ENCODE peak calls at places on chromosomes 6 and 20, in six cellular contexts. O is GM13976, T is BE2C, H is pancreas, D is astrocyte of the cerebellum, S is fibroblast of the aortic adventitia. Y is an unnamed sample.

GRCh38 chr20:48709292-48709691 is 118.5 kb downstream of the PREX1 start:
- DNase-seq in O (no peak), T (no peak), H (no peak), D (no peak), S (no peak), Y (no peak)

GRCh38 chr6:110653381-110653780 is 161.9 kb downstream of the CDK19 start:
- DNase-seq in O (no peak), T (no peak), H (no peak), D (no peak), S (no peak), Y (no peak)

GRCh38 chr6:10019851-10020250 is 395.0 kb downstream of the TFAP2A start:
- DNase-seq in O (no peak), T (no peak), H (no peak), D (no peak), S (no peak), Y (no peak)

GRCh38 chr20:47304287-47304686 is 52.2 kb downstream of the ZMYND8 start:
- DNase-seq in O (no peak), T (no peak), H (no peak), D (no peak), S (peak), Y (peak)

GRCh38 chr6:7085911-7086310 is 21.9 kb upstream of the RREB1 start:
- DNase-seq in O (no peak), T (peak), H (no peak), D (no peak), S (no peak), Y (peak)

GRCh38 chr6:125232466-125232865 is 69.3 kb downstream of the HDDC2 start:
- DNase-seq in O (no peak), T (no peak), H (no peak), D (no peak), S (peak), Y (peak)

GRCh38 chr6:89368107-89368506 is 15.6 kb upstream of the UBE2J1 start:
- DNase-seq in O (no peak), T (peak), H (peak), D (no peak), S (peak), Y (peak)

GRCh38 chr6:19836799-19837510 is at the start of gene ID4:
- DNase-seq in O (no peak), T (peak), H (peak), D (peak), S (peak), Y (peak)

GRCh38 chr6:73606428-73606827 is 47.4 kb downstream of the SLC17A5 start:
- DNase-seq in O (no peak), T (no peak), H (no peak), D (no peak), S (no peak), Y (no peak)

GRCh38 chr6:87944541-87944954 is 103.1 kb upstream of the SPACA1 start:
- DNase-seq in O (peak), T (no peak), H (peak), D (peak), S (peak), Y (peak)

GRCh38 chr6:166379800-166380199 is 2.9 kb downstream of the MPC1 start:
- DNase-seq in O (no peak), T (no peak), H (peak), D (no peak), S (no peak), Y (no peak)

GRCh38 chr6:159693894-159694545 is 979 bp upstream of the SOD2 start:
- DNase-seq in O (peak), T (no peak), H (peak), D (no peak), S (no peak), Y (no peak)

GRCh38 chr20:23350855-23351838 is 556 bp downstream of the NXT1 start:
- DNase-seq in O (peak), T (peak), H (peak), D (no peak), S (peak), Y (peak)

GRCh38 chr6:97053643-97054411 is 129.3 kb downstream of the KLHL32 start:
- DNase-seq in O (no peak), T (no peak), H (no peak), D (peak), S (peak), Y (peak)

GRCh38 chr6:24026050-24026449 is 100.0 kb upstream of the NRSN1 start:
- DNase-seq in O (no peak), T (no peak), H (no peak), D (no peak), S (no peak), Y (no peak)

GRCh38 chr6:13680448-13680968 is 31.1 kb downstream of the RANBP9 start:
- DNase-seq in O (no peak), T (no peak), H (no peak), D (no peak), S (no peak), Y (no peak)

GRCh38 chr20:40255368-40255767 is 433.7 kb downstream of the MAFB start:
- DNase-seq in O (no peak), T (no peak), H (no peak), D (peak), S (peak), Y (no peak)

GRCh38 chr6:39453956-39454524 is 131.5 kb upstream of the KCNK16 start:
- DNase-seq in O (no peak), T (no peak), H (no peak), D (no peak), S (no peak), Y (no peak)

GRCh38 chr6:111818539-111819226 is 54.6 kb downstream of the FYN start:
- DNase-seq in O (no peak), T (no peak), H (no peak), D (no peak), S (no peak), Y (peak)

GRCh38 chr20:47956261-47956995 is 171.1 kb upstream of the SULF2 start:
- DNase-seq in O (no peak), T (no peak), H (no peak), D (peak), S (no peak), Y (no peak)

GRCh38 chr6:105179244-105180065 is at the start of gene POPDC3:
- DNase-seq in O (peak), T (peak), H (no peak), D (no peak), S (peak), Y (peak)

GRCh38 chr6:39520943-39521342 is 198.4 kb upstream of the KCNK16 start:
- DNase-seq in O (no peak), T (no peak), H (no peak), D (no peak), S (no peak), Y (no peak)

GRCh38 chr6:35406666-35407065 is 45.5 kb upstream of the FANCE start:
- DNase-seq in O (no peak), T (no peak), H (no peak), D (no peak), S (no peak), Y (no peak)

GRCh38 chr20:34566978-34567884 is 8.7 kb downstream of the MAP1LC3A start:
- DNase-seq in O (no peak), T (no peak), H (no peak), D (no peak), S (no peak), Y (no peak)

GRCh38 chr6:56864171-56864616 is 90.7 kb upstream of the BEND6 start:
- DNase-seq in O (no peak), T (no peak), H (no peak), D (no peak), S (peak), Y (no peak)

GRCh38 chr6:37230104-37230503 is 27.5 kb upstream of the TBC1D22B start:
- DNase-seq in O (no peak), T (no peak), H (no peak), D (no peak), S (no peak), Y (no peak)

GRCh38 chr6:11625302-11625701 is 87.8 kb downstream of the TMEM170B start:
- DNase-seq in O (no peak), T (no peak), H (no peak), D (no peak), S (peak), Y (no peak)

GRCh38 chr6:144353871-144354314 is 68.8 kb downstream of the UTRN start:
- DNase-seq in O (peak), T (no peak), H (no peak), D (no peak), S (no peak), Y (no peak)

GRCh38 chr6:101393291-101394251 is at the start of gene GRIK2:
- DNase-seq in O (peak), T (peak), H (peak), D (no peak), S (no peak), Y (peak)

GRCh38 chr6:92589970-92590369 is 829.4 kb downstream of the EPHA7 start:
- DNase-seq in O (no peak), T (no peak), H (no peak), D (no peak), S (no peak), Y (no peak)

GRCh38 chr6:85676086-85676729 is 33.5 kb upstream of the SYNCRIP start:
- DNase-seq in O (no peak), T (no peak), H (no peak), D (no peak), S (peak), Y (no peak)

GRCh38 chr6:141548969-141549368 is 583.8 kb upstream of the GJE1 start:
- DNase-seq in O (no peak), T (no peak), H (no peak), D (no peak), S (no peak), Y (no peak)

GRCh38 chr6:149065658-149066556 is 251.6 kb upstream of the TAB2 start:
- DNase-seq in O (peak), T (no peak), H (no peak), D (no peak), S (peak), Y (no peak)

GRCh38 chr6:106620931-106621672 is 8.2 kb downstream of the RTN4IP1 start:
- DNase-seq in O (no peak), T (no peak), H (no peak), D (peak), S (peak), Y (peak)

GRCh38 chr6:112204350-112204706 is 50.0 kb downstream of the LAMA4 start:
- DNase-seq in O (no peak), T (no peak), H (no peak), D (no peak), S (no peak), Y (no peak)

GRCh38 chr20:63699466-63700198 is 3.2 kb downstream of the TNFRSF6B start:
- DNase-seq in O (peak), T (peak), H (no peak), D (no peak), S (no peak), Y (no peak)

GRCh38 chr20:2273634-2274302 is 22.0 kb upstream of the TGM3 start:
- DNase-seq in O (no peak), T (no peak), H (no peak), D (no peak), S (no peak), Y (no peak)

GRCh38 chr20:2281563-2281962 is 14.2 kb upstream of the TGM3 start:
- DNase-seq in O (no peak), T (no peak), H (no peak), D (no peak), S (no peak), Y (no peak)

GRCh38 chr20:2279245-2279779 is 16.5 kb upstream of the TGM3 start:
- DNase-seq in O (no peak), T (no peak), H (no peak), D (no peak), S (no peak), Y (no peak)

GRCh38 chr20:2280083-2280482 is 15.7 kb upstream of the TGM3 start:
- DNase-seq in O (no peak), T (no peak), H (no peak), D (no peak), S (no peak), Y (no peak)

DNA sequence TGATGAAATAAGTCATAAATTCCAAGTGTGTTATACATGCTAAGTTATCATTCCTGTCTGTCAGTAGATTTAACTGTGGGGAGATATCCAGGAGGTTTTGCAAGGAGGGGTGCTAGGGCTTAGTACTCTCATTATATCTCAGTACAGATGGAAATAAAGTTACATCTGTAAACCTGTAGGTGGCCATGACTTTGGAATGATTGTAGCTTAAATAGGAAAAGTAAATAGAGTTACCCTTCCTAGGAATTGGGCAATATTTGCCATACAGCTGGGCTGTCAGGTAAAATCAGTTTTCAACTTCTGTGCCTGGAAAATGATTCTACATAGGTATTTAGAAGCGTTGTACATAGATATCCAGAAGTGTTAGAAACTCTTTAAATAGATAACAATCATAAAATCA is 19.8 kb upstream of the TGM3 start:
- DNase-seq in O (no peak), T (no peak), H (no peak), D (no peak), S (no peak), Y (no peak)
- TF ChIP-seq CTCF in O (no peak), T (no peak), H (no peak), D (no peak), S (no peak), Y (peak)

DNA sequence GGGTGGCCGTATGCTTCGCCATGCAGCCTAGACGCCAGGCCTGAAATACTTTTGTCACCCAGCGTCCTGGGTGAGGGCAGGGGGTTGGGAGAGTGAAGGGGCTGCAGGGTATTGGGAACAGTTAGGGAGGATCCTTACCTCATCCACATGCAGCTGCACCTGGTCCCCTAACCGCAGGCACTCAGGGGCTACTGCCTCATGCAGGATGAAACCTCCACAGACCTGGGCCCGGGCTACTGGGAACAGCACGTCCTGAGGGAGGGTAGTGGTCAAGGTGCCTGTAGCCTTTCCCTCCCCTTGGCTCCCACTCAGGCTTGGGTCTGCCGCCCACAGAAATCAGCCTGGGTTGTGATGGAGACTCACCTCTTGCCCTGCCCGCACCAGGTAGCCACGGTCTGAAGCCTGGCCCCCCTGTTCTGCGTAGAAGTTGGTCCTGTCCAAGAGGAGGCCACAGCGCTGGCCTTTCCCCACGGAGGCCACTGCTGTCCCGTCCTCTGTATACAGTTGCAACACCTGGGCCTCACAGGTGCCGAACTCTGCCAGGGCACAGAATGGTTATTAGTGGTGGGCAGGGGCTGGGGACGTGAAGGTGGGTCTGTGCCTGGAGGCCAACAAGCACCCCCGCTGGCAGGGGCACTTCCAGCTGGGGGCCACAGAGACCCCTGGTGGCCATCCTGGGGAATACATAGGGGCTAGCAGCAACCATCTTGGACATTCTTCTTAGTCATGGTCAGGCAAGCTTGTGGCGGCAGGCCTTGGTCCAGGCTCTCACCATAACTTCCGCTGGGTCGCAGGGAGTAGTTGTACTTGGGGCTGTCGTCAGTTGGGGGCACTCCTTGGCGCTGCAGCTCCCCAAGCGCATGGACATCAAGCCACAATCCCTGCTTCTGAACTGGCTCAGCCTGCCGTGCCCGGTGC is 8.6 kb downstream of the AARS2 start:
- DNase-seq in O (peak), T (peak), H (no peak), D (no peak), S (peak), Y (peak)
- TF ChIP-seq CTCF in O (peak), T (peak), H (peak), D (peak), S (peak), Y (peak)

GRCh38 chr6:108127826-108128225 is 38.0 kb upstream of the NR2E1 start:
- DNase-seq in O (no peak), T (no peak), H (peak), D (no peak), S (no peak), Y (peak)

GRCh38 chr6:108134213-108134973 is 31.4 kb upstream of the NR2E1 start:
- DNase-seq in O (no peak), T (no peak), H (no peak), D (no peak), S (no peak), Y (no peak)

GRCh38 chr6:108132863-108133262 is 33.0 kb upstream of the NR2E1 start:
- DNase-seq in O (no peak), T (no peak), H (no peak), D (no peak), S (no peak), Y (no peak)

GRCh38 chr6:108133594-108134179 is 32.1 kb upstream of the NR2E1 start:
- DNase-seq in O (peak), T (peak), H (peak), D (peak), S (peak), Y (peak)
- TF ChIP-seq CTCF in O (no peak), T (peak), H (no peak), D (no peak), S (no peak), Y (peak)

GRCh38 chr6:156590482-156590881 is 186.7 kb upstream of the ARID1B start:
- DNase-seq in O (no peak), T (no peak), H (no peak), D (no peak), S (no peak), Y (no peak)
- TF ChIP-seq CTCF in O (no peak), T (peak), H (no peak), D (peak), S (no peak), Y (no peak)

GRCh38 chr6:27810768-27811298 is 101.4 kb downstream of the OR2B2 start:
- DNase-seq in O (no peak), T (no peak), H (no peak), D (no peak), S (no peak), Y (no peak)

GRCh38 chr6:27809067-27809938 is 102.9 kb downstream of the OR2B2 start:
- DNase-seq in O (no peak), T (no peak), H (no peak), D (no peak), S (no peak), Y (no peak)

GRCh38 chr6:27811383-27811782 is 100.8 kb downstream of the OR2B2 start:
- DNase-seq in O (no peak), T (no peak), H (no peak), D (no peak), S (no peak), Y (no peak)

GRCh38 chr6:27812078-27812804 is 100.0 kb downstream of the OR2B2 start:
- DNase-seq in O (no peak), T (no peak), H (no peak), D (no peak), S (no peak), Y (no peak)

DNA sequence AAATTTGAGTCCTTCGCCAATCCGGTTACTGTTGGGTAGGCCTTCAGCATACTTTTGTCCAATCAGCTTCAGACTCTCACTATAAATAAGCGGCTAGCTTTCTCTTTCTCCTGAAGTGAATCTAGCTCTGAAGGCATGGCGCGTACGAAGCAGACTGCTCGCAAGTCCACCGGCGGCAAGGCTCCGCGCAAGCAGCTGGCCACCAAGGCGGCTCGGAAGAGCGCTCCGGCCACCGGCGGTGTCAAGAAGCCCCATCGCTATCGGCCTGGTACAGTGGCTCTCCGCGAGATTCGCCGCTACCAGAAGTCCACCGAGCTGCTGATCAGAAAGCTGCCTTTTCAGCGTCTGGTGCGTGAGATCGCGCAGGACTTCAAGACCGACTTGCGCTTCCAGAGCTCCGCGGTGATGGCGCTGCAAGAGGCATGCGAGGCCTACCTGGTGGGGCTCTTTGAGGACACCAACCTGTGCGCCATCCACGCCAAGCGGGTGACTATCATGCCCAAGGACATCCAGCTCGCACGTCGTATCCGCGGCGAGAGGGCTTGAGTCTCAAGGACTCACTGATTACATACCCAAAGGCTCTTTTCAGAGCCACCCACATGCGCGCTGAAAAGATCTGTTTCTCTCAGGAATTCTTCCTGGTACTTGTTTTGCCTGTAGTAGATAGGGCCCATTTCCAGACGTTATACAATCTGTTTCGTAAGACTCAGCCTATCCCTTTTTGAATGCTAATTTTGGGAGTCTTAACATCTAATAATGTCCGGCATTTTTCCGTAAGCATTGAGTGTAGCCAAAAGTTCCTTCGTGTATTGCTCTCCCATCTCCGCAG is 102.0 kb downstream of the OR2B2 start:
- DNase-seq in O (peak), T (peak), H (peak), D (peak), S (peak), Y (peak)
- TF ChIP-seq CTCF in O (no peak), T (no peak), H (no peak), D (peak), S (peak), Y (peak)

DNA sequence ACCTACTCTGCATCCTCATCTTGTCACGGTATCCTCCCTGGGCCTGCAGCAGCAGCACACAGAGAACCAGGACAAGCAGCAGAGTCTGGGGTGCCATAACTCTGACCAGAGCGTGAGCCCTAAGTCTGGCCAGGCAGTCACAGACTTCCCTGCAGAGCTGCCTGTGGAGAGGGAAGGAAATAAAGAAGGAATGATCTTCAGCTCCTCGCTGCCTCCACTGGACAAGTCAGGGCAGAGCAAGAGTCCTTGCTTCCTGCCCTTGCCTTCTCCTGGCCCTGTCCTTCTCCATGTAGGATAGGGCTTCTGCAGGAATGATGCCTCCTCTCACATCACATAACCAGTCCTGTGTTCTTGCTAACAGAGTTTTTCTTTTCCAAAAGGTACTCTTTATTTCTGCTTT is 15.9 kb upstream of the WFDC11 start:
- DNase-seq in O (no peak), T (no peak), H (no peak), D (no peak), S (no peak), Y (no peak)
- TF ChIP-seq CTCF in O (no peak), T (no peak), H (no peak), D (no peak), S (peak), Y (no peak)

Y was measured in HFFc6.